ENCODE peak calls at places on chromosomes 12 and 14, in ten cellular contexts. S, M, L, D, O, N, K, G, R and I are unnamed samples.
A peak's percentile ranks its signal among the peaks of the same experiment; 100 is the strongest.

GRCh38 chr14:105944632-105945610 is 418.5 kb downstream of the TMEM121 start:
- DNase-seq in N (peak; percentile 54), S (peak; percentile 53), M (no peak), K (peak; percentile 79), O (no peak), R (peak; percentile 40), L (peak; percentile 80), D (peak; percentile 61), G (peak; percentile 65), I (peak; percentile 61)

GRCh38 chr12:85448548-85449139 is 168.6 kb downstream of the ALX1 start:
- DNase-seq in D (no peak), G (no peak), K (no peak), N (no peak), O (peak; percentile 35), R (no peak), S (no peak), L (peak; percentile 31), M (peak; percentile 36), I (no peak)

GRCh38 chr12:116713529-116713928 is 24.3 kb downstream of the SPRING1 start:
- DNase-seq in R (no peak), D (no peak), M (no peak), O (no peak), N (no peak), S (no peak), L (no peak), G (no peak), K (no peak), I (no peak)

GRCh38 chr12:106131671-106132070 is 7.1 kb downstream of the NUAK1 start:
- DNase-seq in O (no peak), M (peak; percentile 31), R (no peak), S (no peak), G (peak; percentile 64), L (no peak), D (no peak), N (no peak), K (no peak), I (no peak)

GRCh38 chr12:98939350-98939749 is 294.3 kb downstream of the APAF1 start:
- DNase-seq in K (no peak), R (no peak), N (no peak), D (no peak), S (no peak), G (no peak), M (peak; percentile 43), O (peak; percentile 25), L (no peak), I (no peak)

GRCh38 chr14:54291491-54292191 is 105.2 kb upstream of the CDKN3 start:
- DNase-seq in L (no peak), G (no peak), R (no peak), N (no peak), K (no peak), S (no peak), M (no peak), O (no peak), D (no peak), I (no peak)

GRCh38 chr12:124737040-124737419 is 126.6 kb downstream of the SCARB1 start:
- DNase-seq in N (no peak), K (no peak), R (no peak), M (peak; percentile 39), L (no peak), G (no peak), D (no peak), O (no peak), S (no peak), I (no peak)

GRCh38 chr14:92516966-92517350 is 3.4 kb downstream of the RIN3 start:
- DNase-seq in M (no peak), R (no peak), G (peak; percentile 42), N (no peak), S (no peak), K (no peak), D (no peak), O (no peak), L (no peak), I (no peak)

GRCh38 chr14:92513966-92514843 is 624 bp downstream of the RIN3 start:
- DNase-seq in N (no peak), D (peak; percentile 45), G (peak; percentile 74), M (peak; percentile 52), S (no peak), R (no peak), O (no peak), L (peak; percentile 33), K (peak; percentile 35), I (no peak)

GRCh38 chr14:61319706-61320105 is 1.7 kb upstream of the PRKCH start:
- DNase-seq in M (no peak), N (no peak), O (no peak), D (no peak), S (no peak), R (no peak), G (no peak), L (no peak), K (no peak), I (no peak)

GRCh38 chr14:90551733-90552464 is 155.1 kb downstream of the CALM1 start:
- DNase-seq in L (no peak), S (no peak), O (no peak), K (no peak), N (no peak), R (no peak), G (peak; percentile 86), D (no peak), M (no peak), I (no peak)

GRCh38 chr14:101908795-101909194 is 55.6 kb upstream of the DYNC1H1 start:
- DNase-seq in G (no peak), D (no peak), R (no peak), O (no peak), K (no peak), S (no peak), M (no peak), N (no peak), L (no peak), I (no peak)

GRCh38 chr14:100826371-100827139 is 637 bp downstream of the MEG3 start:
- DNase-seq in R (no peak), M (no peak), G (no peak), K (no peak), N (no peak), S (no peak), O (no peak), L (no peak), D (no peak), I (no peak)

GRCh38 chr12:19299765-19300164 is 139.5 kb upstream of the AEBP2 start:
- DNase-seq in S (no peak), N (peak; percentile 51), D (no peak), O (no peak), L (no peak), M (no peak), R (no peak), G (no peak), K (no peak), I (no peak)

GRCh38 chr12:104063712-104064030 is 660 bp upstream of the HCFC2 start:
- DNase-seq in D (no peak), R (no peak), N (peak; percentile 30), G (peak; percentile 65), O (peak; percentile 64), S (no peak), L (no peak), K (no peak), M (no peak), I (no peak)

GRCh38 chr14:58639842-58640484 is 2.2 kb downstream of the DACT1 start:
- DNase-seq in L (peak; percentile 73), N (peak; percentile 28), K (no peak), S (no peak), D (peak; percentile 5), M (peak; percentile 91), G (no peak), O (no peak), R (no peak), I (peak; percentile 39)

GRCh38 chr12:14845350-14845750 is 2.0 kb upstream of the ART4 start:
- DNase-seq in R (no peak), N (peak; percentile 52), O (peak; percentile 53), M (peak; percentile 73), L (peak; percentile 50), D (peak; percentile 62), S (no peak), G (no peak), K (peak; percentile 40), I (peak; percentile 13)

GRCh38 chr12:130504110-130504835 is 166.6 kb downstream of the PIWIL1 start:
- DNase-seq in G (no peak), D (no peak), S (no peak), M (no peak), K (no peak), O (no peak), N (no peak), R (no peak), L (no peak), I (no peak)

GRCh38 chr14:100105357-100106169 is 40.3 kb downstream of the EVL start:
- DNase-seq in D (peak; percentile 48), K (no peak), G (peak; percentile 67), S (no peak), R (no peak), N (peak; percentile 57), M (no peak), O (no peak), L (no peak), I (peak; percentile 56)

GRCh38 chr14:64035143-64035542 is 182.3 kb downstream of the SYNE2 start:
- DNase-seq in K (no peak), L (no peak), M (peak; percentile 39), D (no peak), S (no peak), G (no peak), O (no peak), R (no peak), N (no peak), I (no peak)

GRCh38 chr12:52350021-52350620 is 17.2 kb downstream of the KRT85 start:
- DNase-seq in S (no peak), L (no peak), K (no peak), O (no peak), M (no peak), R (no peak), G (no peak), N (no peak), D (no peak), I (no peak)

GRCh38 chr12:14532152-14532551 is 35.5 kb downstream of the PLBD1 start:
- DNase-seq in S (no peak), N (no peak), L (no peak), K (no peak), R (no peak), O (no peak), M (no peak), D (no peak), G (no peak), I (no peak)

GRCh38 chr14:22689186-22689585 is 45.0 kb upstream of the OR6J1 start:
- DNase-seq in R (no peak), D (no peak), K (no peak), L (peak; percentile 87), N (peak; percentile 73), O (no peak), M (peak; percentile 90), G (no peak), S (no peak), I (no peak)

GRCh38 chr12:1505576-1505975 is 88.8 kb downstream of the FBXL14 start:
- DNase-seq in N (no peak), S (no peak), O (no peak), G (no peak), R (no peak), L (no peak), K (no peak), M (no peak), D (no peak), I (no peak)

GRCh38 chr12:32080435-32080834 is 26.2 kb upstream of the BICD1 start:
- DNase-seq in O (no peak), D (no peak), K (no peak), R (no peak), S (no peak), L (no peak), N (no peak), M (no peak), G (no peak), I (no peak)

GRCh38 chr12:12909995-12910391 is 18.6 kb downstream of the GPRC5A start:
- DNase-seq in D (no peak), M (peak; percentile 68), R (no peak), L (peak; percentile 29), S (no peak), G (no peak), O (no peak), N (peak; percentile 25), K (no peak), I (no peak)

GRCh38 chr14:63542231-63542999 is 762 bp downstream of the PPP2R5E start:
- DNase-seq in K (peak; percentile 4), D (no peak), N (no peak), R (no peak), M (no peak), S (no peak), L (peak; percentile 32), G (no peak), O (no peak), I (no peak)